ENCODE peak calls at places on chromosome 11, in five cellular contexts. One of them, this sample, is unnamed.

GRCh38 chr11:65817312-65817814 is 16.4 kb upstream of the SNX32 start:
- DNase-seq in NCI-H1417: peak
- DNase-seq in activated T-cell treated with anti-CD3 and anti-CD28 coated beads, Interleukin-2, amount 50 U/mL, for 72 hours: no peak
- DNase-seq in AG09319: no peak
- DNase-seq in neural crest cell: no peak
- DNase-seq in this sample: no peak

GRCh38 chr11:64916040-64916847 is 765 bp downstream of the ATG2A start:
- DNase-seq in NCI-H1417: peak
- DNase-seq in activated T-cell treated with anti-CD3 and anti-CD28 coated beads, Interleukin-2, amount 50 U/mL, for 72 hours: peak
- DNase-seq in AG09319: no peak
- DNase-seq in neural crest cell: no peak
- DNase-seq in this sample: peak

GRCh38 chr11:46334211-46334610 is 13.1 kb upstream of the DGKZ start:
- DNase-seq in NCI-H1417: no peak
- DNase-seq in activated T-cell treated with anti-CD3 and anti-CD28 coated beads, Interleukin-2, amount 50 U/mL, for 72 hours: no peak
- DNase-seq in AG09319: no peak
- DNase-seq in neural crest cell: no peak
- DNase-seq in this sample: no peak

GRCh38 chr11:130400793-130401483 is 27.5 kb downstream of the ADAMTS8 start:
- DNase-seq in NCI-H1417: no peak
- DNase-seq in activated T-cell treated with anti-CD3 and anti-CD28 coated beads, Interleukin-2, amount 50 U/mL, for 72 hours: no peak
- DNase-seq in AG09319: peak
- DNase-seq in neural crest cell: no peak
- DNase-seq in this sample: no peak

GRCh38 chr11:24386551-24387404 is 110.1 kb upstream of the LUZP2 start:
- DNase-seq in NCI-H1417: peak
- DNase-seq in activated T-cell treated with anti-CD3 and anti-CD28 coated beads, Interleukin-2, amount 50 U/mL, for 72 hours: no peak
- DNase-seq in AG09319: peak
- DNase-seq in neural crest cell: no peak
- DNase-seq in this sample: peak

GRCh38 chr11:95283653-95284052 is 52.7 kb upstream of the SESN3 start:
- DNase-seq in NCI-H1417: no peak
- DNase-seq in activated T-cell treated with anti-CD3 and anti-CD28 coated beads, Interleukin-2, amount 50 U/mL, for 72 hours: no peak
- DNase-seq in AG09319: peak
- DNase-seq in neural crest cell: no peak
- DNase-seq in this sample: no peak

GRCh38 chr11:66186470-66186869 is 82.0 kb upstream of the RAB1B start:
- DNase-seq in NCI-H1417: peak
- DNase-seq in activated T-cell treated with anti-CD3 and anti-CD28 coated beads, Interleukin-2, amount 50 U/mL, for 72 hours: no peak
- DNase-seq in AG09319: no peak
- DNase-seq in neural crest cell: no peak
- DNase-seq in this sample: no peak

GRCh38 chr11:71252782-71253730 is 679 bp upstream of the SHANK2 start:
- DNase-seq in NCI-H1417: no peak
- DNase-seq in activated T-cell treated with anti-CD3 and anti-CD28 coated beads, Interleukin-2, amount 50 U/mL, for 72 hours: no peak
- DNase-seq in AG09319: no peak
- DNase-seq in neural crest cell: peak
- DNase-seq in this sample: peak

GRCh38 chr11:33207408-33207985 is 46.2 kb upstream of the CSTF3 start:
- DNase-seq in NCI-H1417: no peak
- DNase-seq in activated T-cell treated with anti-CD3 and anti-CD28 coated beads, Interleukin-2, amount 50 U/mL, for 72 hours: no peak
- DNase-seq in AG09319: no peak
- DNase-seq in neural crest cell: no peak
- DNase-seq in this sample: no peak

GRCh38 chr11:8963569-8964323 is 496 bp downstream of the TMEM9B start:
- DNase-seq in NCI-H1417: peak
- DNase-seq in activated T-cell treated with anti-CD3 and anti-CD28 coated beads, Interleukin-2, amount 50 U/mL, for 72 hours: peak
- DNase-seq in AG09319: no peak
- DNase-seq in neural crest cell: no peak
- DNase-seq in this sample: peak

GRCh38 chr11:71200761-71201160 is 51.6 kb downstream of the SHANK2 start:
- DNase-seq in NCI-H1417: no peak
- DNase-seq in activated T-cell treated with anti-CD3 and anti-CD28 coated beads, Interleukin-2, amount 50 U/mL, for 72 hours: no peak
- DNase-seq in AG09319: no peak
- DNase-seq in neural crest cell: no peak
- DNase-seq in this sample: no peak

GRCh38 chr11:110182886-110183285 is 89.7 kb downstream of the ZC3H12C start:
- DNase-seq in NCI-H1417: no peak
- DNase-seq in activated T-cell treated with anti-CD3 and anti-CD28 coated beads, Interleukin-2, amount 50 U/mL, for 72 hours: peak
- DNase-seq in AG09319: no peak
- DNase-seq in neural crest cell: no peak
- DNase-seq in this sample: no peak

This sample was measured in H7.